ENCODE peak calls at places on chromosomes 7 and 10, in five cellular contexts. I is OCI-LY7, Q is ascending aorta, R is adipocyte, K is iPS DF 6.9. F is an unnamed sample.
A peak's percentile ranks its signal among the peaks of the same experiment; 100 is the strongest.

GRCh38 chr7:95246935-95247370 is 77.4 kb downstream of the PON1 start:
- DNase-seq in R (peak; percentile 85), K (peak; percentile 55), Q (no peak), I (peak; percentile 51), F (no peak)

GRCh38 chr10:114648368-114648767 is 9.7 kb downstream of the ABLIM1 start:
- DNase-seq in K (no peak), I (no peak), Q (no peak), R (peak; percentile 65), F (no peak)

GRCh38 chr10:131081386-131081785 is 230.1 kb downstream of the TCERG1L start:
- DNase-seq in R (no peak), I (no peak), Q (no peak), K (no peak), F (no peak)

GRCh38 chr7:132394283-132395003 is 181.8 kb downstream of the PLXNA4 start:
- DNase-seq in R (no peak), I (peak; percentile 4), Q (no peak), K (no peak), F (no peak)

GRCh38 chr10:112951349-112952281 is 1.6 kb downstream of the TCF7L2 start:
- DNase-seq in I (peak; percentile 37), K (no peak), Q (peak; percentile 81), R (peak; percentile 79), F (peak; percentile 79)

GRCh38 chr7:93559624-93560491 is 14.7 kb downstream of the CALCR start:
- DNase-seq in R (no peak), I (peak; percentile 3), K (no peak), Q (no peak), F (no peak)

GRCh38 chr10:34109952-34110702 is 705.0 kb downstream of the PARD3 start:
- DNase-seq in Q (no peak), I (no peak), R (no peak), K (no peak), F (no peak)

GRCh38 chr7:150685219-150686029 is at the start of gene GIMAP2:
- DNase-seq in I (peak; percentile 18), Q (no peak), K (no peak), R (peak; percentile 9), F (no peak)

GRCh38 chr10:86108696-86109095 is 257.9 kb downstream of the GRID1 start:
- DNase-seq in Q (no peak), K (no peak), I (no peak), R (no peak), F (no peak)
- H3K4me3 ChIP-seq in Q (no peak overlapping the region), K (no peak overlapping the region), I (no peak overlapping the region), R (no peak overlapping the region), F (no peak overlapping the region)

GRCh38 chr10:71213127-71213616 is 802 bp downstream of the UNC5B start:
- DNase-seq in K (no peak), I (peak; percentile 20), R (peak; percentile 79), Q (peak; percentile 75), F (peak; percentile 75)

GRCh38 chr10:71214641-71215160 is 2.3 kb downstream of the UNC5B start:
- DNase-seq in R (no peak), K (no peak), I (no peak), Q (peak; percentile 41), F (no peak)

GRCh38 chr10:71212249-71213126 is at the start of gene UNC5B:
- DNase-seq in K (no peak), Q (peak; percentile 93), I (peak; percentile 80), R (peak; percentile 96), F (peak; percentile 87)

GRCh38 chr10:71211759-71212248 is 566 bp upstream of the UNC5B start:
- DNase-seq in K (no peak), I (no peak), R (no peak), Q (no peak), F (no peak)

DNA sequence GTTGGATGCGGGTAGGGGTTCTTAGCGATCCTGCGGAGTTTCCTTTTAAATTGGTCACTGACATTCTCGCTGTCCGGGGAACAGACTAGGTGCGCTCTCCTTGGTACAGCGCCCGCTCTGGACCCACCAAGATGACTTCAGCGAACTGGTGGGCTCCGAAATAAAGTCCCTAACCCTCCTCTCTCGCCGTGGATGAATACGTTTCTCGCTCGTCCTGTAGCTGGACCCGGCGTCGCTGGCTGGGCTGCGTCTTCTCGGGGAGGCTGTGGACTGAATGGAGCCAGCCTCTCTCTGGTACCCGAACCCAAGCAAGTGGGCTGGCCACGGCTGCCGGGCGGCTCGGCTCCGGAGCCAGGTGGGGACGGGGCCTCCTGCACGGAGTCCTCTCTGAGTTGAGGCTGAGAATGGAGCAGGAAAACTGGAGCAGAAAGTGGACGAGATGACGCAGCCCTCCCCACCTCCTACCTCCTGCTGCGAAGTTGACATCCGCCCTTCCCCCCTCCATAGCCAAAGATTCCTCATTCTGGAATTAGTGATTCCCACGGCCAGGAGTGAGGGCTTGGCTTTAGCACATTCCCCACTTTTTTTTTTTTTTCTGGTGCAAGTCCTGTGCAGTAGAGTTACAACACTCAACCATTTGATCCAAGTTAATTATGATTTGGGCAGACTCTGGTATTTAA is 1.5 kb downstream of the UNC5B start:
- DNase-seq in R (peak; percentile 66), I (no peak), K (no peak), Q (peak; percentile 65), F (no peak)
- H3K4me1 ChIP-seq in R (peaks cover 25% of the 10 kb centered on the region), I (peaks cover 13% of the 10 kb centered on the region), K (peaks cover 18% of the 10 kb centered on the region), Q (peaks cover 25% of the 10 kb centered on the region), F (peaks cover 22% of the 10 kb centered on the region)

GRCh38 chr7:46530081-46530480 is 609.0 kb upstream of the IGFBP3 start:
- DNase-seq in Q (no peak), I (no peak), R (no peak), K (no peak), F (no peak)
- H3K9me3 ChIP-seq in Q (no peaks in the 10 kb centered on the region), I (peaks cover 15% of the 10 kb centered on the region), R (peaks cover 27% of the 10 kb centered on the region), K (no peaks in the 10 kb centered on the region), F (peaks cover 12% of the 10 kb centered on the region)

GRCh38 chr7:101170617-101171441 is 5.5 kb upstream of the VGF start:
- DNase-seq in K (no peak), R (no peak), I (no peak), Q (no peak), F (no peak)

GRCh38 chr7:101171442-101171837 is 6.1 kb upstream of the VGF start:
- DNase-seq in K (no peak), Q (no peak), I (no peak), R (peak; percentile 37), F (no peak)

GRCh38 chr7:101169110-101169837 is 3.9 kb upstream of the VGF start:
- DNase-seq in I (no peak), R (no peak), K (no peak), Q (no peak), F (no peak)

GRCh38 chr7:101168412-101169049 is 3.2 kb upstream of the VGF start:
- DNase-seq in K (no peak), I (no peak), R (no peak), Q (no peak), F (no peak)

GRCh38 chr7:101169838-101170531 is 4.6 kb upstream of the VGF start:
- DNase-seq in K (no peak), Q (peak; percentile 84), I (peak; percentile 69), R (peak; percentile 87), F (peak; percentile 81)
- H3K4me3 ChIP-seq in K (peak overlapping the region; percentile 11), Q (no peak overlapping the region), I (no peak overlapping the region), R (no peak overlapping the region), F (no peak overlapping the region)

DNA sequence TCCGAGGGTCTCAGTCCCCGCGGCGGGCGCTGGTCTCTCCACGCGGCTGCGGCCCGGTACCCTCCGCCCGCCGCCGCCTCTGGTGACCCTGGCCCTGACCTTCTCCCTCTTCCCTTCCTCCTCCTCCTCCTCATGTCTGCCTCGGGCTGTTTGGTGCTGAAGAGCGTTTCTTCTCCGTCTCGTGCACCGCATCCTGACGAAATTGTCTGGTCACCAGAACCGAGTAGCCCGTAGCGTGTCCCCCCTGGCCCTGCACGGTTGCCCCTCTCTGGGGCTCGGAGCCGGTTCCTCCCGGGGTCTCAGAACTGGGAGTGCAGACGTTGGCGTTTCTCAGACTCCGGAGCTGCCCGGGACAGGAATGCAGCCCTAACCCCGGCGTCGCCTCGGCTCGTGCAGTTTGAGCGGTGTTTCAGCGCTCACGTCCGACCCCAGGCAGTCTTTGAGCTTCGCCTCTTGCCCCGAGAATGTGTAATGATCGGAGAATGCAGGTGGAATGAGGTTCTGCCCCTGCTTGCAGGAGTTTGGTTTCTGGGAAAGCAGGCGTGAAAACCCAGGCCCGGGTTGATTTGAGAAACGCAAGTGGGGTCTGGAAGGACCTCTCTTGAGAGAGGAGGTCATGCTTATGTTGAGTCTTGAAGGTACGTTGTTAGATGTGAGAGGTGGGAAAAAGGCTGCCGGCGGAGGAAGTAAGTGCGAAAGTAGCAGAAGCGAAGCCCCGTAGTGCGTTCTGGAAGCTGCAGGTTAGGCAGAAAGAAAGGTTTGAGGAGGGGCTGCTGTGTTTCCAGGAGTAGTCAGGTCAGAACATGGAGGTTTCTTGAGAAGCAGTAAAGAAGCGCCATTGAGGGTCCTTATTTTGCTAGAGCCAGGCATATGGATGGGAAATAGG is 743 bp downstream of the RBM17 start:
- DNase-seq in I (peak; percentile 61), K (no peak), R (peak; percentile 55), Q (no peak), F (peak; percentile 32)
- H3K4me1 ChIP-seq in I (peaks cover 66% of the 10 kb centered on the region), K (peaks cover 1% of the 10 kb centered on the region), R (peaks cover 36% of the 10 kb centered on the region), Q (peaks cover 27% of the 10 kb centered on the region), F (peaks cover 25% of the 10 kb centered on the region)

DNA sequence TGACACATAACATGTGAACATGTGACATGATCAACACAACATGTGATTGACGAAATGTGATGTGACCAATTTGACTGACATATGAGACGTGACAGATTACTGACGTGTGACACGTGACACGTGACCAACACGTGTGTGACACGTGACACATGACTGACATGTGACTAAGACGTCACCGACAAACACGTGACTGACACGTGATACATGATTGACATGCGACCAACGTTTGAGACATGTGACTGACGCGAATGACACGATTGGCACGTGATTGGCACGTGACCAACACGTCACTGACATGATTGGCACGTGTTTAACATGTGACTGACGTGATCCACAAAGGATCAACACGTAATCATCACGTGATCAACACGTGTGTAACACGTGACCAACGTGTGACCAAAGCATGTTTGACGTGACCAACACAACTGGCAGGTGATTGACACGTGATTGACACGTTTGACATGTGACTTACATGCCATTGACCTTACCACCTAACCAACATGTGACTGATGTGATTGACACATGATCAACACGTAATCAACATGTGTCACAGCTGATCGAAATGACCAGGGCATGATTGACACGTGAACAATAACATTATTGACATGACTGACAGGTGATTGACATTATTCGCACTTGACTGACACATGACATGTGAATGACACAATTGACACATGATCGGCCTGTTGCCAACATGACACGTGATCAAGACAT is 23.7 kb downstream of the CRPPA start:
- DNase-seq in R (no peak), Q (no peak), I (no peak), K (no peak), F (no peak)
- H3K9me3 ChIP-seq in R (peaks cover 1% of the 10 kb centered on the region), Q (peaks cover 1% of the 10 kb centered on the region), I (peaks cover 46% of the 10 kb centered on the region), K (peaks cover 2% of the 10 kb centered on the region), F (no peaks in the 10 kb centered on the region)